ENCODE peak calls at places on chromosomes 5 and 9, in ten cellular contexts. P, K, Y, L, D, V, U, Z, M and R are unnamed samples.

GRCh38 chr5:34511481-34511880 is 144.6 kb upstream of the RAI14 start:
- DNase-seq in P (no peak), K (no peak), Y (no peak), L (no peak), D (no peak), V (no peak), U (no peak), Z (no peak), M (no peak), R (no peak)

GRCh38 chr9:93020151-93020550 is 38.4 kb upstream of the SUSD3 start:
- DNase-seq in P (no peak), K (no peak), Y (no peak), L (no peak), D (no peak), V (no peak), U (no peak), Z (no peak), M (no peak), R (peak; percentile 43)

GRCh38 chr9:97632406-97632991 is 669 bp downstream of the TSTD2 start:
- DNase-seq in P (peak; percentile 56), K (no peak), Y (no peak), L (peak; percentile 75), D (peak; percentile 60), V (no peak), U (no peak), Z (no peak), M (peak; percentile 17), R (peak; percentile 86)

GRCh38 chr5:95771109-95771708 is 40.1 kb downstream of the RHOBTB3 start:
- DNase-seq in P (peak; percentile 68), K (no peak), Y (no peak), L (no peak), D (no peak), V (no peak), U (no peak), Z (peak; percentile 69), M (no peak), R (no peak)

GRCh38 chr5:9869616-9870288 is 239.6 kb upstream of the TAS2R1 start:
- DNase-seq in P (no peak), K (no peak), Y (no peak), L (no peak), D (no peak), V (no peak), U (peak; percentile 60), Z (no peak), M (no peak), R (no peak)

GRCh38 chr9:73037613-73038012 is 84.8 kb upstream of the ALDH1A1 start:
- DNase-seq in P (no peak), K (no peak), Y (no peak), L (no peak), D (no peak), V (no peak), U (no peak), Z (peak; percentile 18), M (no peak), R (no peak)

GRCh38 chr5:128784726-128785125 is 180.6 kb upstream of the SLC27A6 start:
- DNase-seq in P (no peak), K (no peak), Y (no peak), L (no peak), D (no peak), V (no peak), U (no peak), Z (no peak), M (no peak), R (no peak)

GRCh38 chr5:108345541-108346171 is 36.2 kb downstream of the FBXL17 start:
- DNase-seq in P (no peak), K (peak; percentile 5), Y (peak; percentile 12), L (no peak), D (no peak), V (peak; percentile 9), U (no peak), Z (peak; percentile 43), M (no peak), R (no peak)

GRCh38 chr5:106459541-106459940 is 1211.2 kb downstream of the EFNA5 start:
- DNase-seq in P (no peak), K (no peak), Y (no peak), L (no peak), D (no peak), V (no peak), U (no peak), Z (no peak), M (no peak), R (no peak)

GRCh38 chr5:107672212-107673105 is 1.7 kb upstream of the EFNA5 start:
- DNase-seq in P (peak; percentile 85), K (no peak), Y (peak; percentile 86), L (peak; percentile 87), D (peak; percentile 88), V (peak; percentile 24), U (no peak), Z (peak; percentile 15), M (peak; percentile 95), R (peak; percentile 93)

DNA sequence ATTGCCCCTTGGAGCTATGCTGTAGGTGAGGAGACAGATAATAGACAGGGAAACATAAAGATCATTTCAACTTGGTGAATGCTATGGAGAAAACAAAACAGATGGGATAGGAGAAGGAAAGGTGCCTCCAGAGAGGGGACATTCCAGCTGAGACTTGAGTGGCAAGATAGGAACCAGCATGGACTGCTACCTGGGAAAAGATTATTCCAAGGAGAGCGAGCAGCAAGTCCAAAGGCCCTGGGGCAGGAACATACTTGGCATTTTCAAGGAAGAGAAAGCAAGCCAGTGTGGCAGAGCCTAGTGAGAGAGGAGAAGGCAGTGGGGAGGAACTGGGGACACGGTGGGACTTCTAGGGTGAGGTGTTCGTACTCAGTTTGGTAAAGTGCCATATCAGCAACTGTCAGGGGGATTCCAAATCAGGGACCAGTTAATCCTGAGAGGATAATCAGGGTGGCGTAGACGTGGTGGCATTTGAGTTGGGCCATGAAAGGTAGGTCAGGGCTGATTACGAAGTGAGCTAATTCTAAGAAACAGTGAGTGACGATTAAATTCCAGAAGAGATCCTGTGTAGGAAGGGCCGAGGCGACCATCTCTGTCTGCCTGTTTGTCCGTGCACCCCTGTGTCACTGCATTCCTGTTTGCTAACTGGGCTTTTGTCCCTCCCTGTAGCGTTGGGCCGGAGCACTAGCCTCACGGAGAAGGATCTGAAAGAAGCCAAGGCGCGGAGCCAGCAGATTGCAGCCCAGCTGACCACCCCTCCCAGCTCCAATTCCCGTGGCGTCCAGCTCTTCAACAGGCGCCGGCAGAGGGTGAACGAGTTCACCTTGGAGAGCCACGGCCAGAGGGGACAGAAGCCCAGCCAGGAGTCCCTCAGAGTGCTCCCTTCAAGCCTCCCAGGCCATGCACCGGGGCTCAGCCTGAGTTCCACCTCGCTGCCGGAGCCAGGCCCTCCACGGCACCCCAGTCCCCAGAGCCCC is 7.1 kb downstream of the SYNPO start:
- DNase-seq in P (peak; percentile 85), K (no peak), Y (no peak), L (no peak), D (no peak), V (no peak), U (no peak), Z (no peak), M (no peak), R (peak; percentile 90)
- H3K4me1 ChIP-seq in P (peaks cover 40% of the 10 kb centered on the region), K (peaks cover 3% of the 10 kb centered on the region), Y (peaks cover 33% of the 10 kb centered on the region), L (peaks cover 35% of the 10 kb centered on the region), D (peaks cover 8% of the 10 kb centered on the region), V (peaks cover 23% of the 10 kb centered on the region), U (peaks cover 61% of the 10 kb centered on the region), Z (peaks cover 35% of the 10 kb centered on the region), M (peaks cover 6% of the 10 kb centered on the region), R (peaks cover 34% of the 10 kb centered on the region)

GRCh38 chr9:37032713-37033112 is 1.4 kb downstream of the PAX5 start:
- DNase-seq in P (no peak), K (no peak), Y (no peak), L (no peak), D (no peak), V (no peak), U (no peak), Z (no peak), M (no peak), R (no peak)
- TF ChIP-seq POLR2AphosphoS5 in P (no peak), K (peak; percentile 46), Y (no peak), L (no peak), D (no peak), V (no peak), U (no peak), Z (no peak), M (no peak), R (no peak)

GRCh38 chr5:138873096-138873885 is 1.8 kb downstream of the LRRTM2 start:
- DNase-seq in P (no peak), K (no peak), Y (no peak), L (no peak), D (no peak), V (no peak), U (no peak), Z (no peak), M (no peak), R (no peak)

GRCh38 chr5:138867011-138867410 is 8.1 kb downstream of the LRRTM2 start:
- DNase-seq in P (no peak), K (no peak), Y (no peak), L (no peak), D (no peak), V (no peak), U (no peak), Z (no peak), M (no peak), R (no peak)

GRCh38 chr5:138869038-138869437 is 6.1 kb downstream of the LRRTM2 start:
- DNase-seq in P (no peak), K (no peak), Y (no peak), L (no peak), D (no peak), V (no peak), U (no peak), Z (peak; percentile 54), M (no peak), R (no peak)

GRCh38 chr5:138870611-138871010 is 4.5 kb downstream of the LRRTM2 start:
- DNase-seq in P (no peak), K (no peak), Y (peak; percentile 21), L (no peak), D (no peak), V (no peak), U (no peak), Z (no peak), M (no peak), R (no peak)

DNA sequence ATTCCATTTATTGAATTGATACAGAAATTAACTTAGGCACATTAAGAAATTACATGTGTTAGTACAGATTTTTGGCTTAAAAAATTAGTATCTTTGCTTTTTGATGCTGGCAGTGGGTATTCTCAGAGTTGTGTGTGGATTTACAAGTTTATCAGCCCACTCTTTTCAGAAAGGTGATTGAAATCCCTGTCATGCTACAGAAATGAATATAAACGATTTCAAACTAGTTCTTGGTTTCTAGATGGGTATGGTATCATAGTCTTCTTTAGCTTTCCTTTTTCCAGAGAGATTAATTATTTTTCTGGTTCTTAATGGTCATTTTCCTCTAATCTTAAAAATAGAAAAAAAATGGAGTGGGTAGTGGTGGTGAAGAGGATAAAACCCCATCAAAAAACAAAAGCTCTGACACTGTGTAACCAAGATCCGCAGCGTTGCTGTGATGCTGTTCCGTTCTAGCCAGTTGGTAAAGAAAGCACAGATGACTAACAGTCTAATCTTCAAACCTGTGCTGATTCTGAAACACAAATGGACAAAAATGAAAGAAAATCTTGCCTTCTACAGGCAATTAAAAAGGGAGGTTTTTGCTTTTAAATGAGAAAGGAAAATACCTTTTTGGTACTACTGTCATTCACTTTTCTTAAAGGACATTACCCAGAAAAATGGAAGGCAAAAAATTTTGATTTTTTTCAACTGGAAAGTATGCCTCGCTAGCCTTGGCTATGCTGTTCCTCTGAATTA is 5.2 kb downstream of the LRRTM2 start:
- DNase-seq in P (no peak), K (no peak), Y (no peak), L (no peak), D (no peak), V (no peak), U (no peak), Z (no peak), M (no peak), R (no peak)
- TF ChIP-seq EP300 in P (no peak), K (no peak), Y (no peak), L (no peak), D (no peak), V (no peak), U (no peak), Z (no peak), M (no peak), R (no peak)

GRCh38 chr5:110844251-110844650 is 105.4 kb downstream of the SLC25A46 start:
- DNase-seq in P (no peak), K (no peak), Y (no peak), L (no peak), D (no peak), V (no peak), U (no peak), Z (no peak), M (no peak), R (no peak)
- H3K4me1 ChIP-seq in P (no peaks in the 10 kb centered on the region), K (no peaks in the 10 kb centered on the region), Y (no peaks in the 10 kb centered on the region), L (peaks cover 7% of the 10 kb centered on the region), D (no peaks in the 10 kb centered on the region), V (no peaks in the 10 kb centered on the region), U (no peaks in the 10 kb centered on the region), Z (no peaks in the 10 kb centered on the region), M (no peaks in the 10 kb centered on the region), R (peaks cover 15% of the 10 kb centered on the region)